ENCODE peak calls at places on chromosome 11, in six cellular contexts. Z is foreskin fibroblast, H is MM.1S, W is SK-N-SH, C is colonic mucosa, Y is cardiac fibroblast. G is an unnamed sample.

GRCh38 chr11:118746988-118747585 is 43.9 kb downstream of the DDX6 start:
- DNase-seq in Z (peak), H (no peak), W (no peak), C (no peak), Y (peak), G (no peak)

GRCh38 chr11:65275906-65276305 is 14.1 kb downstream of the POLA2 start:
- DNase-seq in Z (no peak), H (no peak), W (no peak), C (no peak), Y (no peak), G (no peak)

GRCh38 chr11:120135838-120136237 is 2.1 kb downstream of the TRIM29 start:
- DNase-seq in Z (no peak), H (no peak), W (peak), C (peak), Y (no peak), G (no peak)

GRCh38 chr11:119108151-119108856 is 1.2 kb downstream of the C2CD2L start:
- DNase-seq in Z (peak), H (peak), W (peak), C (peak), Y (peak), G (no peak)

GRCh38 chr11:72719144-72719543 is 33.1 kb downstream of the ARAP1 start:
- DNase-seq in Z (no peak), H (peak), W (no peak), C (no peak), Y (peak), G (no peak)

GRCh38 chr11:92941676-92942571 is 27.5 kb upstream of the MTNR1B start:
- DNase-seq in Z (peak), H (peak), W (peak), C (peak), Y (peak), G (no peak)

GRCh38 chr11:11279956-11280689 is 72.9 kb downstream of the CSNK2A3 start:
- DNase-seq in Z (peak), H (peak), W (no peak), C (no peak), Y (peak), G (no peak)

GRCh38 chr11:73154178-73154577 is 12.1 kb upstream of the FCHSD2 start:
- DNase-seq in Z (no peak), H (peak), W (no peak), C (no peak), Y (no peak), G (no peak)

GRCh38 chr11:43818220-43818619 is 62.4 kb upstream of the ALKBH3 start:
- DNase-seq in Z (peak), H (no peak), W (no peak), C (no peak), Y (no peak), G (no peak)

GRCh38 chr11:73297702-73298101 is 10.4 kb upstream of the ARHGEF17 start:
- DNase-seq in Z (no peak), H (no peak), W (no peak), C (no peak), Y (no peak), G (no peak)

GRCh38 chr11:100546714-100547113 is 140.4 kb upstream of the ARHGAP42 start:
- DNase-seq in Z (no peak), H (no peak), W (no peak), C (peak), Y (peak), G (no peak)

GRCh38 chr11:132056689-132057088 is 686.3 kb downstream of the NTM start:
- DNase-seq in Z (peak), H (no peak), W (no peak), C (no peak), Y (peak), G (no peak)

GRCh38 chr11:72111803-72112540 is 523 bp downstream of the ANAPC15 start:
- DNase-seq in Z (peak), H (peak), W (peak), C (peak), Y (peak), G (peak)

GRCh38 chr11:78350646-78351165 is 66.9 kb downstream of the GAB2 start:
- DNase-seq in Z (peak), H (no peak), W (no peak), C (peak), Y (peak), G (no peak)

GRCh38 chr11:59097113-59097708 is 9.8 kb upstream of the FAM111B start:
- DNase-seq in Z (peak), H (peak), W (peak), C (peak), Y (peak), G (no peak)

GRCh38 chr11:66070604-66071325 is 693 bp downstream of the PACS1 start:
- DNase-seq in Z (peak), H (peak), W (peak), C (peak), Y (peak), G (no peak)

GRCh38 chr11:16815047-16815767 is 76.8 kb downstream of the C11orf58 start:
- DNase-seq in Z (peak), H (no peak), W (no peak), C (peak), Y (peak), G (no peak)

GRCh38 chr11:61297741-61298140 is 2.6 kb upstream of the VWCE start:
- DNase-seq in Z (peak), H (no peak), W (no peak), C (no peak), Y (peak), G (no peak)

GRCh38 chr11:125778728-125779127 is at the start of gene PATE2:
- DNase-seq in Z (no peak), H (no peak), W (no peak), C (no peak), Y (no peak), G (no peak)

GRCh38 chr11:118340437-118340836 is 2.1 kb downstream of the CD3D start:
- DNase-seq in Z (no peak), H (no peak), W (no peak), C (no peak), Y (no peak), G (no peak)

GRCh38 chr11:1832181-1832988 is 2.4 kb upstream of the SYT8 start:
- DNase-seq in Z (peak), H (peak), W (peak), C (peak), Y (peak), G (no peak)

GRCh38 chr11:66335531-66336233 is 552 bp downstream of the RIN1 start:
- DNase-seq in Z (peak), H (no peak), W (peak), C (no peak), Y (peak), G (no peak)

GRCh38 chr11:68127791-68128681 is 6.8 kb upstream of the CHKA start:
- DNase-seq in Z (peak), H (no peak), W (peak), C (no peak), Y (peak), G (no peak)

GRCh38 chr11:126433244-126433846 is 77.9 kb downstream of the ST3GAL4 start:
- DNase-seq in Z (no peak), H (no peak), W (no peak), C (no peak), Y (no peak), G (no peak)

GRCh38 chr11:17352925-17353227 is 1.3 kb downstream of the NCR3LG1 start:
- DNase-seq in Z (peak), H (peak), W (peak), C (peak), Y (peak), G (no peak)

GRCh38 chr11:123454796-123455195 is 24.7 kb downstream of the GRAMD1B start:
- DNase-seq in Z (no peak), H (no peak), W (no peak), C (no peak), Y (no peak), G (no peak)

GRCh38 chr11:118980191-118980881 is 8.8 kb downstream of the FOXR1 start:
- DNase-seq in Z (peak), H (no peak), W (no peak), C (peak), Y (peak), G (no peak)

GRCh38 chr11:17918049-17918605 is 94.7 kb downstream of the SERGEF start:
- DNase-seq in Z (no peak), H (no peak), W (no peak), C (no peak), Y (no peak), G (no peak)

GRCh38 chr11:129589190-129589589 is 213.5 kb downstream of the BARX2 start:
- DNase-seq in Z (no peak), H (no peak), W (no peak), C (no peak), Y (no peak), G (no peak)

GRCh38 chr11:61688368-61689163 is 8.4 kb downstream of the DAGLA start:
- DNase-seq in Z (peak), H (no peak), W (no peak), C (peak), Y (peak), G (no peak)

GRCh38 chr11:134254433-134254832 is 1.1 kb downstream of the ACAD8 start:
- DNase-seq in Z (no peak), H (no peak), W (no peak), C (no peak), Y (no peak), G (no peak)

GRCh38 chr11:134252539-134253188 is 488 bp downstream of the THYN1 start:
- DNase-seq in Z (peak), H (no peak), W (peak), C (peak), Y (no peak), G (no peak)

GRCh38 chr11:134250675-134251074 is 2.5 kb downstream of the THYN1 start:
- DNase-seq in Z (no peak), H (no peak), W (no peak), C (no peak), Y (no peak), G (no peak)

GRCh38 chr11:134257101-134257500 is 3.7 kb downstream of the ACAD8 start:
- DNase-seq in Z (no peak), H (no peak), W (no peak), C (no peak), Y (no peak), G (no peak)

GRCh38 chr11:134253189-134253993 is at the start of the genes ACAD8 and THYN1:
- DNase-seq in Z (peak), H (peak), W (peak), C (peak), Y (peak), G (peak)
- TF ChIP-seq CTCF in Z (no peak), H (peak), W (no peak), C (peak), Y (no peak), G (peak)

DNA sequence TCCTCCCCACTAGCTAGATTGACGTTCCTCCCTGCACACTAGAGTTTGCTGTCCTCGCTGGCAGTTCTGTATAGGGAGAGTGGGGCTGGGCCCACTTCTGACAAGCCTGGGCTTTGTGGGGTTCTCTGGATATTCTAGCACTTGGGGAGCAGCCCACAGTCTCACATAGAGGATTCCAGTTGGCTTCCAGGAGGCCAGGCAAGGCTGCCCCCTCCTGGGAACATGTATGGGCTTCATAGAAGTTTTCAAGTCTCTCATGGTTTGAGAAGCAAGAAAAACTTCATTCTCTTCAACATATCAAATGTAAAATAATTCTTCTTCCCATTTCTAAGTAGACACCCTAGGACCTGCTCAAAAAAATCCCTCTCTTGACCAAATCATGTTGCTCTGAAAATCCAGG is 87.5 kb downstream of the NAV2 start:
- DNase-seq in Z (peak), H (no peak), W (no peak), C (no peak), Y (peak), G (no peak)
- TF ChIP-seq CTCF in Z (peak), H (no peak), W (peak), C (no peak), Y (peak), G (no peak)

DNA sequence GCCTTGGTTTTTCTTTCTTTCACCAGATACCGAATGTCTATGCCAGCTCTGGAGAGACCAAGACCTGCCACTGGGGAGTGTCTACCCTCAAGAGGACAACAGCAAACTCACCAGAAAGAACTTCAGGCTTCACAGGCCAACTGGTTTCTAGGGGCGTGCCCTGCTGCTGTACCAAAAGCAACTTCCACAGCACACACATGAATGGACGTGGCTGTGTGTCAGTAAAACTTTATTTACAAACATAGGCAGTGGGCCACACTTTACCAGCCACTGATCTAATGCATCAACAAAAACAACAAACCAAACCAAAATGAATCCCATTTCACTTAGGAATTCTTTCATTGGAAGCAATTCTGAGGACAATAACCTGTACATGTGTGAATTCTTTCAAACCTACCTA is 16.7 kb downstream of the DEAF1 start:
- DNase-seq in Z (no peak), H (no peak), W (no peak), C (no peak), Y (no peak), G (no peak)
- TF ChIP-seq CTCF in Z (no peak), H (no peak), W (no peak), C (no peak), Y (no peak), G (no peak)

DNA sequence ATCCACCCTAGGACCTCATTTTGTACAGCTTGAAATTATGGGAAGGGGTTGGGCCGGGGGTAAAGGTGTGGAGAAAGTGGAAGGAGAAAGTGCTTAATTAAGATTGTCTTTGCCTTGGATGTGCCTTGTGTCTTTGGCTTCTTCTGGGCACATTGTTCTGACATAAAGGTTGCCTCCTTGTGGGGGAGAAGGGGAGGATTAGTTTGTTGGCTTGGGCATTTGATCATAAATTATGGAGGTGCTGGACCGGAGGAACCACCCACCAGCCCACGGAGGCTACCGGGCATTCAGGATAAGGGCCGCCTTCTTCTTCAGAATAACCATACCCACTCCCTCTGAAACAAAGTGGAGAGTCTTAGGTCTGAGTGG is 1.3 kb downstream of the PAFAH1B2 start:
- DNase-seq in Z (peak), H (peak), W (peak), C (peak), Y (peak), G (no peak)
- TF ChIP-seq CTCF in Z (peak), H (peak), W (peak), C (no peak), Y (peak), G (no peak)

GRCh38 chr11:46391578-46392420 is at the start of gene CHRM4:
- DNase-seq in Z (peak), H (no peak), W (peak), C (no peak), Y (peak), G (no peak)
- TF ChIP-seq CTCF in Z (peak), H (no peak), W (peak), C (no peak), Y (peak), G (no peak)

GRCh38 chr11:104256525-104256924 is 92.6 kb upstream of the PDGFD start:
- DNase-seq in Z (peak), H (no peak), W (no peak), C (no peak), Y (peak), G (no peak)
- TF ChIP-seq CTCF in Z (no peak), H (peak), W (peak), C (no peak), Y (peak), G (no peak)

GRCh38 chr11:46247664-46248063 is 29.8 kb upstream of the CREB3L1 start:
- DNase-seq in Z (peak), H (peak), W (no peak), C (peak), Y (no peak), G (no peak)
- TF ChIP-seq CTCF in Z (peak), H (peak), W (peak), C (no peak), Y (peak), G (peak)

GRCh38 chr11:6326980-6327379 is 6.7 kb upstream of the CAVIN3 start:
- DNase-seq in Z (no peak), H (no peak), W (no peak), C (no peak), Y (no peak), G (no peak)

GRCh38 chr11:6328321-6328720 is 8.0 kb upstream of the CAVIN3 start:
- DNase-seq in Z (no peak), H (no peak), W (no peak), C (no peak), Y (peak), G (no peak)

GRCh38 chr11:6326303-6326702 is 6.0 kb upstream of the CAVIN3 start:
- DNase-seq in Z (no peak), H (no peak), W (no peak), C (no peak), Y (no peak), G (no peak)

GRCh38 chr11:6332066-6332465 is 11.8 kb upstream of the CAVIN3 start:
- DNase-seq in Z (no peak), H (no peak), W (no peak), C (no peak), Y (no peak), G (no peak)

DNA sequence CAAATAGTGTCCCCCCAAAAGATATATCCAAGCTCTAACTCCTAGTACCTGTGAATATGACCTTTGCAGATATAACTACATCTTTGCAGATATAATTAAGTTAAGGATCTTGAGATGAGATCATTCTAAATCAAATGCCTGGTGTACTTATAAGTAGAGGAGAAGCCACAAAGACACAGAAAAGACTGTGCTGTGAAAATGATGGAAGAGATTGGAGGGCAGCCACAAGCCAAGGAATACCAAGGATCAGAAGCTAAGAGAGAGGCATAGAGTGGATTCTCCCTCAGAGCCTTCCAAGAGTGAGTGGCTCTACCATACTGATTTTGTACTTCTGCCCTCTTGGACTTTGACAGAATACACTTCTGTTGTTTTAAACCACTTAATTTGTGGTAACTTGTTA is 7.5 kb upstream of the CAVIN3 start:
- DNase-seq in Z (no peak), H (no peak), W (no peak), C (no peak), Y (no peak), G (no peak)
- TF ChIP-seq CTCF in Z (no peak), H (no peak), W (no peak), C (no peak), Y (no peak), G (no peak)